ENCODE peak calls at places on chromosome 22, in ten cellular contexts. V is transverse colon, Q is fibroblast of lung, R is testis, H is left ventricle myocardium inferior, P is upper lobe of right lung, U is tibial nerve, I is heart left ventricle, F is heart right ventricle, X is breast epithelium. M is an unnamed sample.

GRCh38 chr22:23268877-23269276 is 88.6 kb downstream of the BCR start:
- DNase-seq in V (no peak), F (no peak), I (no peak), Q (no peak), X (no peak), R (no peak), H (no peak), U (no peak), P (no peak), M (no peak)

GRCh38 chr22:44664149-44664548 is 37.9 kb upstream of the PRR5 start:
- DNase-seq in U (no peak), Q (peak), R (peak), P (no peak), F (peak), I (peak), X (peak), H (peak), V (peak), M (peak)

GRCh38 chr22:41094036-41094435 is 1.6 kb downstream of the EP300 start:
- DNase-seq in U (no peak), V (peak), R (peak), F (no peak), H (no peak), I (no peak), P (no peak), X (no peak), Q (peak), M (no peak)

GRCh38 chr22:46586123-46586519 is 34.1 kb upstream of the GRAMD4 start:
- DNase-seq in F (no peak), I (no peak), U (no peak), P (peak), H (no peak), V (no peak), R (no peak), Q (no peak), X (no peak), M (peak)

GRCh38 chr22:37802310-37803194 is 5.2 kb upstream of the GCAT start:
- DNase-seq in P (peak), I (peak), R (peak), F (peak), X (peak), H (peak), V (peak), Q (peak), U (no peak), M (peak)

GRCh38 chr22:26888887-26889286 is 231.5 kb downstream of the MIAT start:
- DNase-seq in R (no peak), V (no peak), U (no peak), I (no peak), F (no peak), H (no peak), X (no peak), Q (no peak), P (no peak), M (no peak)

GRCh38 chr22:22655452-22656108 is 11.2 kb downstream of the GGTLC2 start:
- DNase-seq in R (no peak), P (no peak), Q (no peak), X (no peak), I (no peak), U (no peak), V (no peak), H (no peak), F (no peak), M (no peak)

GRCh38 chr22:22167791-22168189 is 76.8 kb upstream of the VPREB1 start:
- DNase-seq in H (no peak), I (no peak), Q (no peak), P (no peak), R (no peak), V (peak), X (no peak), U (no peak), F (no peak), M (no peak)

GRCh38 chr22:33923033-33923432 is 2.8 kb upstream of the LARGE1 start:
- DNase-seq in V (no peak), I (no peak), Q (peak), P (no peak), F (no peak), R (no peak), X (no peak), U (no peak), H (no peak), M (no peak)

GRCh38 chr22:41288245-41288946 is 2.4 kb upstream of the RANGAP1 start:
- DNase-seq in R (no peak), H (no peak), P (no peak), V (peak), X (no peak), F (no peak), Q (peak), I (no peak), U (no peak), M (no peak)

GRCh38 chr22:19068784-19069271 is 53.4 kb downstream of the DGCR2 start:
- DNase-seq in H (no peak), R (no peak), Q (no peak), V (no peak), U (no peak), P (no peak), X (no peak), I (no peak), F (no peak), M (no peak)

GRCh38 chr22:29195964-29196666 is 9.6 kb upstream of the EMID1 start:
- DNase-seq in R (no peak), Q (no peak), F (no peak), H (no peak), X (no peak), U (no peak), V (no peak), I (no peak), P (peak), M (peak)

GRCh38 chr22:19212302-19212870 is 33.9 kb upstream of the SLC25A1 start:
- DNase-seq in U (no peak), R (no peak), I (no peak), V (no peak), Q (no peak), H (no peak), P (no peak), F (no peak), X (no peak), M (no peak)

GRCh38 chr22:29348956-29349355 is 33.5 kb upstream of the RASL10A start:
- DNase-seq in V (no peak), U (no peak), R (no peak), H (no peak), Q (no peak), X (peak), I (no peak), P (no peak), F (no peak), M (peak)

GRCh38 chr22:31584804-31585160 is 77.2 kb downstream of the PISD start:
- DNase-seq in R (no peak), H (no peak), F (no peak), V (no peak), P (no peak), Q (no peak), X (no peak), U (no peak), I (no peak), M (no peak)

GRCh38 chr22:25210831-25211230 is 8.6 kb upstream of the CRYBB2 start:
- DNase-seq in V (no peak), H (no peak), F (no peak), P (no peak), R (no peak), U (no peak), I (no peak), X (no peak), Q (no peak), M (no peak)

GRCh38 chr22:45455212-45455611 is 41.7 kb downstream of the RIBC2 start:
- DNase-seq in R (no peak), I (no peak), X (no peak), V (no peak), U (no peak), P (no peak), F (no peak), H (no peak), Q (no peak), M (no peak)

GRCh38 chr22:27726726-27727449 is 74.7 kb downstream of the MN1 start:
- DNase-seq in H (peak), V (peak), X (no peak), P (peak), R (peak), U (no peak), Q (peak), I (peak), F (peak), M (peak)

GRCh38 chr22:48498526-48499331 is 1328.9 kb downstream of the BRD1 start:
- DNase-seq in X (no peak), F (no peak), V (no peak), P (no peak), U (no peak), H (no peak), I (no peak), R (no peak), Q (no peak), M (peak)

GRCh38 chr22:36781656-36782627 is 6.0 kb upstream of the IFT27 start:
- DNase-seq in X (peak), U (peak), R (peak), H (peak), P (peak), F (peak), Q (peak), V (peak), I (peak), M (peak)

GRCh38 chr22:37229805-37230672 is 14.0 kb downstream of the RAC2 start:
- DNase-seq in X (no peak), Q (peak), H (peak), V (peak), F (no peak), R (no peak), U (no peak), P (peak), I (peak), M (peak)

DNA sequence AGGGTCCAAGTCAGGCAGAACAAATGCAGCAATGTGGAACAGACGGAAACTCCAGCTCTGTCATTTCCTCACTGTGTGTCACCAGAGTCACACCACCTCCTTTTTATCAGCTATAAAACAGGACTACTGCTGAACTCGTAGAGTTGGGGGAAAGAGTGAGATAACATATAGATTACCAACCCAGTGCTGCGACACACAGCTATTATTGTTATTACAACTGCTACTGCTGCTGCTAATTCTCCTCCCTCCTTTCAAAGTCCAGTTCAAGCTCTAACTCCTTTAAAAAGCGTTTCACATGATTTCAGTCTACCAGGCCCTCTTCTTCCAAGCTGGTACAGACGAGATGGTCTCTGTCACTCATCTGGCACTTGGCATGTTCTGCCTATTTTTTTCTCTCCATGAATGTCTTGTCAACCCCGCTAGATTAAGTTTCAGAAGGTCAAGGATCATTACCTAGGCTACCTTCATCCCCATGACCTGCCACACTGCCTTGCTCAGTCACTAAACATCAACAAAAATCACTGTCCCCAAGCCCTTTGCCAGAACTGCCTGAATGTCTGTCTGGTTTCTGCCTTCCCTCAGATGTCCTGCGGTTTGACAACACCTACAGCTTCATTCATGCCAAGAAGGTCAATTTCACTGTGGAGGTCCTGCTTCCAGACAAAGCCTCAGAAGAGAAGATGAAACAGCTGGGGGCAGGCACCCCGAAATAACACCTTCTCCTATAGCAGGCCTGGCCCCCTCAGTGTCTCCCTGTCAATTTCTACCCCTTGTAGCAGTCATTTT is 3.7 kb upstream of the MTFP1 start:
- DNase-seq in F (no peak), Q (no peak), H (no peak), V (no peak), I (no peak), X (no peak), U (no peak), R (no peak), P (no peak), M (no peak)
- H3K4me3 ChIP-seq in F (peak), Q (no peak), H (peak), V (no peak), I (peak), X (peak), U (no peak), R (no peak), P (no peak), M (no peak)

GRCh38 chr22:39974065-39974464 is 13.9 kb downstream of the TMA7B start:
- DNase-seq in U (no peak), R (no peak), X (no peak), V (no peak), I (no peak), F (no peak), Q (no peak), P (no peak), H (no peak), M (no peak)
- H3K27ac ChIP-seq in U (no peak), R (no peak), X (no peak), V (no peak), I (no peak), F (no peak), Q (no peak), P (no peak), H (no peak), M (no peak)

GRCh38 chr22:50251472-50252054 is 498 bp upstream of the HDAC10 start:
- DNase-seq in Q (no peak), F (no peak), X (no peak), P (no peak), H (no peak), U (no peak), V (no peak), I (no peak), R (no peak), M (no peak)

GRCh38 chr22:50253941-50254340 is 2.9 kb upstream of the HDAC10 start:
- DNase-seq in Q (no peak), X (no peak), V (no peak), U (no peak), H (no peak), F (no peak), P (no peak), I (no peak), R (no peak), M (no peak)

GRCh38 chr22:50253046-50253580 is 2.0 kb upstream of the HDAC10 start:
- DNase-seq in R (no peak), X (no peak), Q (no peak), H (no peak), V (no peak), U (no peak), I (no peak), F (no peak), P (no peak), M (no peak)

GRCh38 chr22:50250555-50251471 is at the start of gene HDAC10:
- DNase-seq in F (peak), V (peak), R (peak), Q (peak), X (no peak), I (peak), U (no peak), P (peak), H (peak), M (peak)

GRCh38 chr22:50252081-50253045 is 1.3 kb upstream of the HDAC10 start:
- DNase-seq in R (peak), P (peak), H (peak), V (peak), F (peak), I (peak), X (peak), Q (peak), U (peak), M (peak)
- H3K4me3 ChIP-seq in R (no peak), P (peak), H (peak), V (peak), F (peak), I (peak), X (peak), Q (no peak), U (no peak), M (peak)

GRCh38 chr22:32830957-32831356 is 29.5 kb downstream of the TIMP3 start:
- DNase-seq in H (no peak), V (no peak), U (no peak), F (no peak), I (no peak), R (no peak), Q (no peak), P (no peak), X (no peak), M (no peak)
- H3K27ac ChIP-seq in H (peak), V (peak), U (no peak), F (peak), I (peak), R (no peak), Q (no peak), P (peak), X (peak), M (peak)

DNA sequence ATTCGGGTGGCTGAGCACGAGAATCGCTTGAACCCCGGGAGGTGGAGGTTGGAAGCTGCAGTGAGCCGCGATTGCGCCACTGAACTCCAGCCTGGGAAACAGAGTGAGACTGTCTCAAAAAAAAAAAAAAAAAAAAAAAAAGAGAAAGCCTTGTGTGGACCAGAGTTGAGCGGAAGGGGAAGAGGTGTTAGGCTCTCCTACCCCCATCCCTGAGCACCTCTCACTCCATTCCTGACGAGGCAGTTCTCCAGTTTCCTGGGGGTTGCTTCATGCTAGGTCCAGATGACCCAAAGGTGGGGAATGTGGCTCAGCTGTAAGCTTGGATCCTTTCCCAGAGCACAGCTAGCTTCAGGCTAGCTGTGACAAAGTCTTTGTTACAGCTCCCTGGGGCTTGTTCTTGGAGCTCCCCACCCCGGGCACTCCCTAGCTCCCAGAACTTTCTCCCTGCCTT is 8.8 kb upstream of the DNAL4 start:
- DNase-seq in X (peak), H (no peak), U (peak), P (no peak), I (peak), V (peak), R (peak), F (peak), Q (peak), M (no peak)
- H3K4me3 ChIP-seq in X (no peak), H (no peak), U (no peak), P (no peak), I (no peak), V (no peak), R (no peak), F (no peak), Q (no peak), M (no peak)

GRCh38 chr22:35591696-35592417 is 25.3 kb downstream of the MB start:
- DNase-seq in Q (no peak), F (no peak), U (no peak), P (no peak), H (no peak), I (no peak), V (no peak), R (no peak), X (no peak), M (peak)
- H3K27ac ChIP-seq in Q (no peak), F (peak), U (no peak), P (no peak), H (peak), I (peak), V (peak), R (no peak), X (peak), M (no peak)

DNA sequence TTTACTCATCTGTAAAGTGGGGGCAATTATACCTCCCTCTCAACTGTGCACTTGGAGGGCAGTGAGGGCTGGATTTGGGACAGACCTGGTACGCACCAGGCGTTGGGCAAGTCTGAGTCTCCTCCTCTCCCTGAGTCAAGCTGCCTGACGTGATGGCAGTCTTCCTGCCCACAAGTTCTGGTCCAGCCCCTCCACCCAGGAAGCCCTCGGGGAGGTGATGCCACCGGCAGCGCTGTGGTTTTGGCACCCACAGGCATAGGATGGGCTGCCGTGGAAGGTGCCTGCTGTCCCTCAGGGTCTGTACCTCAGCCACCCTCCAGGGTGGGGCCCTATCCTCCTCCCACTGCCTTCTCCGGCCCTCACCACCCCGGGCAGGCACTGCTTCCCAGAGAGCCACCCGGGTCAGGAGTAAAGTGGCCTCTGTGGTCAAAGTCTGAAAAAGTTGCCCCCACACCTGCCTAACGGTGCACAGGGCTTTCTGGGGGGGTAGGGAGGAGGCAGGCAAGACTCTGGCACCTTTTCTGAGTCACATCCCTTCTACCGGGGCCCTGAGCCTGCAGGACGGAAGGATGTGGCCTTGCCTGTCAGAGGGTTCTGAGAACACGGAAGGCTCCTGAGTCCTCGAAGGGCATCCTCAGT is 6.5 kb upstream of the APOBEC3H start:
- DNase-seq in V (peak), U (no peak), H (no peak), R (no peak), F (no peak), P (no peak), I (peak), Q (no peak), X (peak), M (peak)
- H3K4me3 ChIP-seq in V (no peak), U (no peak), H (no peak), R (no peak), F (no peak), P (no peak), I (no peak), Q (no peak), X (no peak), M (no peak)

GRCh38 chr22:49866134-49866533 is 12.5 kb downstream of the ZBED4 start:
- DNase-seq in H (no peak), R (no peak), Q (no peak), U (no peak), F (no peak), X (no peak), V (no peak), I (no peak), P (no peak), M (no peak)

GRCh38 chr22:49867303-49868250 is 13.9 kb downstream of the ZBED4 start:
- DNase-seq in P (peak), X (no peak), Q (no peak), U (no peak), F (no peak), V (no peak), I (no peak), H (no peak), R (no peak), M (no peak)

GRCh38 chr22:49863936-49864335 is 10.3 kb downstream of the ZBED4 start:
- DNase-seq in H (no peak), I (no peak), X (no peak), R (no peak), F (no peak), V (peak), U (no peak), P (no peak), Q (no peak), M (no peak)

GRCh38 chr22:49866646-49867045 is 13.0 kb downstream of the ZBED4 start:
- DNase-seq in R (no peak), H (no peak), X (no peak), Q (no peak), F (no peak), I (no peak), V (no peak), U (no peak), P (no peak), M (no peak)

GRCh38 chr22:49865156-49865555 is 11.5 kb downstream of the ZBED4 start:
- DNase-seq in X (no peak), H (no peak), U (no peak), V (peak), F (no peak), Q (no peak), I (no peak), P (peak), R (no peak), M (no peak)
- H3K27ac ChIP-seq in X (no peak), H (no peak), U (no peak), V (no peak), F (no peak), Q (no peak), I (no peak), P (no peak), R (no peak), M (no peak)

DNA sequence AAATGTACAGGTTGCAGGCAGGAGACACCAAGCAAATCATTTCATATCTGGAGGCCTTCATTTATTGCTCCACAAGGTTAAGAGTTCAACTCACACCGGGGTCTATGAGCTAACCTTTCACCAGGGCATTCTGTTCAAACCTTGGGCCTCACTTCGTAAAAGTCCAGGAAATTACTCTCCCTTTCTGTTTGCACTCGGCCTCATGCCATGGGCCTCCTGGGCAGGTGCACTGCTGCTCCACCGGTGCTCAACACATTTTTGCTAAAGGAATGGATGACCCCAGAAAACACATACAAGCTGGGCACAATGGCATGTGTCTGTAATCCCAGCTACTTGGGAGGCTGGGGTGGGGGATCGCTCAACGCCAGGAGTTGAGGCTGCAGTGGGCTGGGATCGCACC is 16.6 kb upstream of the RRP7A start:
- DNase-seq in R (no peak), I (no peak), P (no peak), U (no peak), X (no peak), H (no peak), V (no peak), Q (no peak), F (no peak), M (no peak)
- H3K4me3 ChIP-seq in R (no peak), I (no peak), P (no peak), U (no peak), X (no peak), H (no peak), V (no peak), Q (no peak), F (no peak), M (no peak)